ENCODE peak calls at places on chromosomes 11 and 22, in six cellular contexts. V is HL-60; U is endodermal cell; T is effector CD4-positive, alpha-beta T cell; D is skeletal muscle cell; M is activated CD4-positive, alpha-beta T cell treated with anti-CD3 and anti-CD28 coated beads for 48 hours. O is an unnamed sample.

GRCh38 chr11:123218451-123218850 is 23.4 kb upstream of the CLMP start:
- DNase-seq in V (no peak), U (peak; percentile 66), T (no peak), D (no peak), M (no peak), O (no peak)

GRCh38 chr11:68165601-68166000 is 44.4 kb upstream of the CHKA start:
- DNase-seq in V (no peak), U (no peak), T (no peak), D (no peak), M (no peak), O (no peak)

GRCh38 chr11:12897390-12897789 is 111.7 kb upstream of the RASSF10 start:
- DNase-seq in V (no peak), U (no peak), T (no peak), D (no peak), M (no peak), O (no peak)

GRCh38 chr11:18676803-18677202 is 21.8 kb upstream of the TMEM86A start:
- DNase-seq in V (no peak), U (no peak), T (no peak), D (no peak), M (no peak), O (no peak)

GRCh38 chr22:39634530-39635399 is 64.2 kb downstream of the CACNA1I start:
- DNase-seq in V (peak; percentile 20), U (peak; percentile 75), T (no peak), D (peak; percentile 68), M (peak; percentile 62), O (no peak)

GRCh38 chr11:48107188-48107704 is 109.4 kb upstream of the OR4B1 start:
- DNase-seq in V (no peak), U (no peak), T (no peak), D (no peak), M (peak; percentile 72), O (peak; percentile 36)

GRCh38 chr22:31451709-31452571 is 37.7 kb downstream of the EIF4ENIF1 start:
- DNase-seq in V (peak; percentile 39), U (peak; percentile 48), T (peak; percentile 2), D (peak; percentile 15), M (no peak), O (no peak)

GRCh38 chr22:26753125-26753862 is 95.9 kb downstream of the MIAT start:
- DNase-seq in V (no peak), U (no peak), T (no peak), D (no peak), M (no peak), O (no peak)

GRCh38 chr11:257766-258493 is 20.3 kb upstream of the NLRP6 start:
- DNase-seq in V (no peak), U (no peak), T (no peak), D (no peak), M (no peak), O (no peak)

GRCh38 chr22:43811777-43812148 is 342 bp downstream of the EFCAB6 start:
- DNase-seq in V (no peak), U (no peak), T (no peak), D (no peak), M (peak; percentile 17), O (no peak)

GRCh38 chr22:19852177-19852781 is 2.4 kb downstream of the GNB1L start:
- DNase-seq in V (no peak), U (peak; percentile 10), T (no peak), D (no peak), M (no peak), O (no peak)

GRCh38 chr22:24410110-24410856 is 17.1 kb upstream of the ADORA2A start:
- DNase-seq in V (no peak), U (no peak), T (no peak), D (no peak), M (no peak), O (no peak)

GRCh38 chr11:96091476-96091875 is 167.6 kb upstream of the MTMR2 start:
- DNase-seq in V (peak; percentile 14), U (no peak), T (peak; percentile 21), D (no peak), M (no peak), O (no peak)

GRCh38 chr11:65615229-65615949 is at the start of gene PCNX3:
- DNase-seq in V (peak; percentile 100), U (peak; percentile 100), T (peak; percentile 100), D (peak; percentile 99), M (peak; percentile 100), O (peak; percentile 99)

GRCh38 chr11:104956528-104956927 is 11.8 kb downstream of the CASP4 start:
- DNase-seq in V (no peak), U (no peak), T (no peak), D (no peak), M (no peak), O (no peak)

GRCh38 chr11:114668109-114668508 is 10.2 kb upstream of the NXPE2 start:
- DNase-seq in V (no peak), U (no peak), T (no peak), D (no peak), M (no peak), O (no peak)

GRCh38 chr22:38506118-38506962 is at the start of gene DDX17:
- DNase-seq in V (peak; percentile 97), U (peak; percentile 96), T (peak; percentile 90), D (peak; percentile 79), M (peak; percentile 96), O (peak; percentile 83)

GRCh38 chr22:24148586-24148985 is 32.7 kb upstream of the SUSD2 start:
- DNase-seq in V (no peak), U (no peak), T (no peak), D (no peak), M (no peak), O (no peak)